ENCODE peak calls at places on chromosomes 16 and 17, in six cellular contexts. O is IMR-90, A is gastrocnemius medialis, S is SK-N-SH, Y is cardiac fibroblast, D is bronchial epithelial cell. B is an unnamed sample.

GRCh38 chr17:34979650-34980352 is 511 bp upstream of the LIG3 start:
- DNase-seq in D (no peak), A (no peak), S (no peak), Y (peak), O (peak), B (no peak)

GRCh38 chr17:60353773-60354172 is 38.2 kb downstream of the USP32 start:
- DNase-seq in S (no peak), Y (no peak), D (no peak), O (no peak), A (no peak), B (no peak)

GRCh38 chr16:57489229-57489628 is 2.9 kb upstream of the DOK4 start:
- DNase-seq in Y (no peak), S (no peak), A (no peak), O (no peak), D (no peak), B (no peak)

GRCh38 chr16:66370786-66371684 is 4.5 kb downstream of the CDH5 start:
- DNase-seq in S (no peak), O (no peak), A (no peak), Y (no peak), D (no peak), B (no peak)

GRCh38 chr16:77234611-77235010 is 35.4 kb downstream of the SYCE1L start:
- DNase-seq in A (no peak), D (peak), Y (peak), S (no peak), O (no peak), B (no peak)

GRCh38 chr16:22386976-22387375 is 12.6 kb upstream of the CDR2 start:
- DNase-seq in O (peak), S (no peak), D (no peak), A (no peak), Y (peak), B (no peak)

GRCh38 chr17:40341808-40342574 is 22.5 kb downstream of the GJD3 start:
- DNase-seq in D (no peak), Y (peak), O (peak), A (peak), S (peak), B (peak)

GRCh38 chr17:74185786-74186185 is 17.7 kb upstream of the RPL38 start:
- DNase-seq in Y (no peak), D (no peak), O (no peak), A (no peak), S (no peak), B (no peak)

GRCh38 chr16:53207810-53208752 is 153.3 kb downstream of the CHD9 start:
- DNase-seq in Y (peak), S (peak), A (peak), D (peak), O (peak), B (peak)

GRCh38 chr16:63789603-63790002 is 1332.3 kb downstream of the CDH11 start:
- DNase-seq in O (no peak), D (peak), Y (peak), S (no peak), A (no peak), B (no peak)

GRCh38 chr17:35088911-35089845 is 25.7 kb upstream of the RFFL start:
- DNase-seq in A (peak), D (peak), O (peak), Y (peak), S (peak), B (peak)

GRCh38 chr17:74011963-74012362 is 191.5 kb upstream of the RPL38 start:
- DNase-seq in A (no peak), Y (no peak), O (no peak), D (no peak), S (peak), B (no peak)

GRCh38 chr17:75067856-75068255 is 19.9 kb upstream of the SLC16A5 start:
- DNase-seq in D (no peak), O (no peak), A (no peak), S (no peak), Y (no peak), B (no peak)

GRCh38 chr16:88339926-88340754 is 42.6 kb upstream of the ZNF469 start:
- DNase-seq in Y (no peak), S (no peak), A (no peak), D (no peak), O (no peak), B (no peak)

GRCh38 chr17:78512976-78513375 is 64.2 kb downstream of the DNAH17 start:
- DNase-seq in S (no peak), Y (no peak), O (no peak), A (no peak), D (no peak), B (no peak)

GRCh38 chr17:29115906-29116651 is 64.1 kb downstream of the MYO18A start:
- DNase-seq in D (peak), A (no peak), Y (peak), O (peak), S (peak), B (no peak)

GRCh38 chr16:63938661-63939060 is 1183.2 kb downstream of the CDH11 start:
- DNase-seq in O (no peak), S (no peak), Y (peak), D (no peak), A (no peak), B (no peak)

GRCh38 chr16:29148867-29149272 is 164.0 kb downstream of the LAT start:
- DNase-seq in D (no peak), S (no peak), A (no peak), O (no peak), Y (no peak), B (no peak)

GRCh38 chr17:28521296-28522085 is 15.3 kb downstream of the FOXN1 start:
- DNase-seq in A (no peak), Y (no peak), O (no peak), S (no peak), D (no peak), B (no peak)

GRCh38 chr16:56724191-56724590 is 5.7 kb upstream of the NUP93 start:
- DNase-seq in D (no peak), O (no peak), A (no peak), S (no peak), Y (no peak), B (no peak)

GRCh38 chr16:86798247-86799041 is 220.1 kb downstream of the FOXL1 start:
- DNase-seq in O (no peak), S (no peak), A (no peak), Y (peak), D (peak), B (no peak)

GRCh38 chr16:22969567-22969966 is 155.6 kb downstream of the HS3ST2 start:
- DNase-seq in O (no peak), D (peak), A (peak), S (no peak), Y (no peak), B (no peak)

GRCh38 chr16:50742521-50743150 is 750 bp downstream of the CYLD start:
- DNase-seq in D (peak), S (no peak), Y (peak), A (peak), O (peak), B (no peak)

GRCh38 chr17:80769516-80769915 is 222.1 kb upstream of the CHMP6 start:
- DNase-seq in O (no peak), S (no peak), Y (no peak), A (no peak), D (no peak), B (no peak)

GRCh38 chr17:39598635-39599005 is 9.1 kb downstream of the NEUROD2 start:
- DNase-seq in A (no peak), S (peak), D (no peak), Y (no peak), O (no peak), B (no peak)

GRCh38 chr17:80171681-80172080 is 1.9 kb downstream of the CARD14 start:
- DNase-seq in O (no peak), D (no peak), S (no peak), A (no peak), Y (no peak), B (no peak)

GRCh38 chr17:15306406-15306970 is 34.9 kb downstream of the TEKT3 start:
- DNase-seq in Y (peak), S (no peak), D (no peak), O (peak), A (no peak), B (no peak)

GRCh38 chr16:76653390-76654026 is 376.3 kb downstream of the CNTNAP4 start:
- DNase-seq in S (peak), D (peak), O (peak), A (no peak), Y (peak), B (no peak)

GRCh38 chr16:16143941-16144340 is 79.4 kb downstream of the ABCC6 start:
- DNase-seq in D (no peak), Y (no peak), O (no peak), A (no peak), S (no peak), B (no peak)

GRCh38 chr16:80403871-80404270 is 136.9 kb upstream of the DYNLRB2 start:
- DNase-seq in Y (no peak), A (no peak), O (no peak), D (no peak), S (no peak), B (no peak)

GRCh38 chr17:72702998-72703397 is 389.5 kb downstream of the SLC39A11 start:
- DNase-seq in S (no peak), D (peak), A (no peak), O (peak), Y (no peak), B (no peak)

DNA sequence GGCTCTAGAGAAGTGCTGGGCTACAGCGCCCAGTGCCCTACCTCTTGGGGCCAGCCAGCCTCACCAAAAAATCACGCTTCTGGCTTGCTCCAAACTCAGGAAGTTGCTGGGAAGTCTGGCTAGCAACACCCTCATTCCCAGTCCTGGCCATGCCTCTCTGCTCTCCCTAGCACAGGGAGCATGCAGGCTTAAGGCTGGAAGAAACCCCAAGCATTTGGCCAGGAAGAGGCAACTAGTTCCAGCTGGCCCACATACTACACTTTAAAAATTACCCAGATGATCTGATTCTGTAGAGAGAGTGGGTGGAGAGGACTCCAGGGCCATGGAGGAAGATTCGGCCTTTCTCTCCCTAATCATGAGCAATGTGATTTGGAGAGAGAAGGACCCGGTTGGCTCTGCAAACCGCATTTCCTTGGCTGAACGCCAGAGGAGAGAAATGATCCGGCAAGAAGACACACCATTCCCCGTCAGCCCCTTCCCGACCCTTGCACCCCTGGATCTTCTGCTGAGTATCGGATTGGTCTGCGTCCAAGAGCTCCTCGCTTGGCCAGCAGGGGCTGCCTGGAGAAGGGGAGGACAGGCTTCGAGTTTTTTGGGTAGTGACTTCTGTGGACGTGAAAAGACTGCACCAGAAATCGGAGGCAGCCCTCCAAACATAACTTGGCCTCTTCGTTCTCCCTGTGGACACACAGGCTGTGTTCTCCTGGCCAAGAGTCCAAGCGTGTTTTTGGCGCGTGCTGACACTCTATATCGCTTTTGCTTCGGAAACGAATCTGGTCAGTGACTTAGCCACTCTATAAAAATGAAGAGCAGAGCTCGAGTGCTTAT is 406.3 kb downstream of the WWOX start:
- DNase-seq in A (peak), O (no peak), S (no peak), D (no peak), Y (peak), B (peak)
- TF ChIP-seq CTCF in A (peak), O (no peak), S (no peak), D (no peak), Y (no peak), B (no peak)

GRCh38 chr17:37651846-37652245 is 8.6 kb upstream of the DDX52 start:
- DNase-seq in D (no peak), O (no peak), S (no peak), Y (no peak), A (no peak), B (no peak)

GRCh38 chr17:37648555-37648954 is 5.3 kb upstream of the DDX52 start:
- DNase-seq in A (no peak), D (peak), S (no peak), O (peak), Y (peak), B (no peak)

DNA sequence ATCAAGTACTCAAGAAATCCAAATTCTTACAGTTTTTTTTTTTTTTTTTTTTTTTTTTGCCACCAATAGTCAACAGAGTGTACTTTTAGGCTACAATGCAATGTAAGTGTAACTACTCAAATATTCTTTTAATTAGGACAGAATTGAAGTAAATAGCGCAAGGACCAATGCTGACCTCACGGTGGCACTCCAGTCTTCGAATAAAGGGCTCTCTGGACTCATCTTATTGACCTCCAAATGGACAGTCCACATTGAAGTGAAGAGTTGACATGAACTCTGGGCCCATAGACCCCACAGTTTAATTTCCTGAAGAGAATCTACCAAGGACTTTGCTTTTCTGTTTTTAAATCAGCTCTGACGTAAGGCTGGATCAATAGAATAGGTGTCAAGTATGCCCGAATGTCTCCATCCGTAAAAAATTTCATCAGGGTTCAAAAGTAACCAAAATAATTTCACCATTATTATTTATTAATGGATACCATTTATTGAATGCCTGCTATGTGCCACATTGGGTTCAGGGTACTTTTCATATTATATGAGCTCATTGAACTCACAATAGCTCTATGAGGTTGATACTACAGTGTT is 7.3 kb upstream of the DDX52 start:
- DNase-seq in D (peak), S (peak), O (peak), Y (peak), A (no peak), B (no peak)
- TF ChIP-seq CTCF in D (peak), S (peak), O (peak), Y (peak), A (no peak), B (no peak)

DNA sequence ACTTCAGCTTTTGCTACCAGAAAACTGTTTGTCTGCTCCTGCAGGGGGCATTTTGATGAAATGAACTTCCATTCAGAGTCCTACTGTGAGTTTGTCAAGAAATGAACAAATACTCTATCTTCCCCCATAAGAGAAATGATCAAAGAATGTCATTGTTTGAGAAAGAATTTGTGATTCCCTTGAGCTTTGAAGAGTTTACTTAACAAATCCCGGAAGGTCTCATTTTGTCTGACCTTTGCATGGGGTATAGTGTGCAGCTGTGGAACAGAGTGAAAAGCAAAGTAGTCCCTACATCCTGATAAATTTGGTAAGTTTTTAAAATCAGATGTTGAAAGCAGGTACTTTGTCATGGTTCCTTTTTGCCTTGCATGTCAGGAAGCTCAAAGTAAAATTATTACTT is 178.0 kb downstream of the ABCC12 start:
- DNase-seq in Y (no peak), D (no peak), S (no peak), A (no peak), O (no peak), B (no peak)
- TF ChIP-seq CTCF in Y (no peak), D (no peak), S (no peak), A (no peak), O (no peak), B (no peak)

GRCh38 chr17:51346218-51346982 is 86.1 kb downstream of the UTP18 start:
- DNase-seq in S (no peak), O (no peak), D (no peak), A (no peak), Y (no peak), B (no peak)

GRCh38 chr17:51336112-51336822 is 75.9 kb downstream of the UTP18 start:
- DNase-seq in D (no peak), Y (no peak), S (no peak), O (no peak), A (no peak), B (no peak)

GRCh38 chr17:51347851-51348584 is 87.7 kb downstream of the UTP18 start:
- DNase-seq in A (no peak), Y (no peak), D (no peak), O (no peak), S (no peak), B (no peak)

GRCh38 chr17:51341457-51341856 is 81.1 kb downstream of the UTP18 start:
- DNase-seq in O (no peak), S (no peak), Y (no peak), D (no peak), A (no peak), B (no peak)

GRCh38 chr17:51342257-51342656 is 81.9 kb downstream of the UTP18 start:
- DNase-seq in S (no peak), Y (no peak), O (no peak), D (peak), A (no peak), B (no peak)
- TF ChIP-seq CTCF in S (no peak), Y (no peak), O (no peak), D (no peak), A (no peak), B (no peak)

DNA sequence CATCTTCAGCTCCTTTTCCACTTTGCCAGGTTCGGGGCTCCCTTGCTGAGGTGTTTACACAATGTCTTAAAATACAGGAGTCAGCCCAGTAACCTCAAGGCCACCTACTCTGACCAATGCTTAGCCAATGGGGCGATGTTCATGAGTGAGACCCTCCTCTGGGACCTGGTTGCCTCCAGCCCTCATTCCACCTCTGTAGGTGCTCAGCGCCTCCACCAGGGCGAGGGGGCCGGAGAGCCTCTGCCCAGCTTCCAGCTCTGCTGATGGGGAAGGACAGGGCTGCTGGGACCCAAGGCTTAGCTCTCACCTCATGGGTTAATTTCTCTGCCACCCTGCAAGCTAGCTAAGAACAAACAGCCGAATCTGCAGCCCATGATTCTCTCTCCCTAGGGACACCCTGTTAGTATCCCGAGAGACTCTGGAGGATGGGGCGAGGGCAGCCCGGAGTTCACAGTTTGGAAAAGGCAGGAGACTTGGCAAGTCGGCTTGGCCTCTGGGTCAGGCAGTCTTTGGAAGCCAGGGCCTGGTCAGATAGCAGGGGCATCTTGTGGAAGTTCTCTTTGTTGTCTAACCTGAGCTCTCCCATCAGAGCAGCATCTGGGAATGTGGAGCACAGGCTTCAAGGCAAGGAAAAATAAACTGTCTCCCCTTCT is 16.2 kb downstream of the SRCIN1 start:
- DNase-seq in S (no peak), O (no peak), D (no peak), A (no peak), Y (no peak), B (no peak)
- TF ChIP-seq CTCF in S (no peak), O (no peak), D (no peak), A (no peak), Y (no peak), B (no peak)

DNA sequence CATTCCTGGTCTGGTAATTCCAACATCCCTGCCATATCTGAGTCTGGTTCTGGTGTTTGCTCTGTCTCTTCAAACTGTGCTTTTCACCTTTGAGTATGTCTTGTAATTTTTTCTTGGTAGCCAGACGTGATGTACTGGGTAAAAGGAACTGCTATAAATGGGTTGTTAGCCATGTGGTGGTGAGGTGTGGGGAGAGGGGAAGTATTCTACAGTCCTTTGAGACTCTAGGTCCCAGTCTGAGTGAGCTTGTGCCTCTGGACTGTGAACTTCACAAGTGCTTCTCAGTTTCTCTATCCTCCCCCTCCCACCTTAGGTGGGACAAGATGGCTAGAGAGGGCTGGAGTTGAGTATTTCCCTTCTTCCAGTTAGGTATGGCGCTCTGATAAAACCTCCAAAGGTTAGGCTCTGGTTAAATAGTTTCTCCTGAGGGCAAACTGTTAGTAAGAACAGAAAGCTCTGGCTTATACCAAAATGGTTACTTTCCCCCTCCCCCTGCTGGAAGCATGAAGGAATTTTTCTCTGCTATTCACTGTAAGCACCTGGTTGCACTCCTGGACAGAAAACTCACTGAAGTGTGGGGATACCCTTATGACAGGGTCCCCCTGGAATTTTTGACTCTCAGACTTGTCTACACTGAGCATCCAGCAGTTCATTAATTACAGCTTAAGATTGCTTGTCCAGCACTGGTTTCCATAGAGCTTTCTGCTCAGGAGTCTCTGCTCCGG is 87.8 kb downstream of the MARCHF10 start:
- DNase-seq in Y (no peak), A (no peak), D (peak), S (no peak), O (no peak), B (no peak)
- TF ChIP-seq CTCF in Y (peak), A (no peak), D (peak), S (peak), O (no peak), B (no peak)

DNA sequence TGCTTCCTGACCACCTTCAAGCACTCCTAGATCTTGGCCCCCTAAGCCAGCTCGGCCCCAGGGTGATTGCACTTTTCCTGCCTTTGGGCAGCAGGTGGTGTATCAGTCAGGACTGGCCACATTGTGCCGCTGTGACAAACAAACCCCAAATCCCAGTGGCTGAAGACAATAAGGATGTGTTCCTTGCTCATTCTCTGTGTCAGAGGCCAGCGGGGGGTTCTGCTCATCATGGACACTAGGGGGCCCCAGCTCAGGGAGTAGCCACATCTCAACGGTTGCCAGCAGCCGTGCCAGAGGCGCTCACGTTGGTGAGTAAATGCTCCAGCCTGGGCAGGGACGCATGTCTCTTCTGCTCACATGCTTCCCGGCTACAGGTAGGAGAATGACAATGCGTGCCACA is 60.4 kb downstream of the ZDHHC7 start:
- DNase-seq in A (no peak), O (no peak), Y (peak), S (peak), D (no peak), B (no peak)
- TF ChIP-seq CTCF in A (no peak), O (peak), Y (peak), S (peak), D (peak), B (peak)

GRCh38 chr17:82244413-82245140 is 15.7 kb downstream of the SLC16A3 start:
- DNase-seq in S (peak), A (no peak), Y (peak), O (no peak), D (no peak), B (no peak)
- TF ChIP-seq CTCF in S (peak), A (peak), Y (peak), O (peak), D (peak), B (peak)